ENCODE peak calls at places on chromosomes 11 and 22, in four cellular contexts. M is activated naive CD4-positive, alpha-beta T cell treated with anti-CD3 and anti-CD28 coated beads, Interleukin-2, amount 10 ng/mL, durations not matched to agents 7 days and 5 days; Q is activated naive CD8-positive, alpha-beta T cell treated with anti-CD3 and anti-CD28 coated beads, Interleukin-2, amount 50 U/mL, for 24 hours; Z is GM12865. L is an unnamed sample.

GRCh38 chr11:94786264-94787126 is 18.3 kb downstream of the AMOTL1 start:
- DNase-seq in Z (peak; percentile 41), Q (no peak), M (no peak), L (no peak)

GRCh38 chr11:131691558-131692041 is 321.2 kb downstream of the NTM start:
- DNase-seq in Q (peak; percentile 40), Z (peak; percentile 54), M (peak; percentile 39), L (no peak)

GRCh38 chr11:134372961-134373360 is 39.1 kb downstream of the B3GAT1 start:
- DNase-seq in Z (no peak), Q (no peak), M (no peak), L (peak; percentile 24)

GRCh38 chr11:117560786-117561530 is 233.3 kb downstream of the CEP164 start:
- DNase-seq in Q (no peak), Z (no peak), M (no peak), L (no peak)

GRCh38 chr11:67287355-67288197 is 1.5 kb upstream of the ANKRD13D start:
- DNase-seq in M (peak; percentile 70), Q (no peak), Z (no peak), L (no peak)

GRCh38 chr11:59669611-59670009 is 773 bp upstream of the PATL1 start:
- DNase-seq in M (no peak), Q (peak; percentile 35), Z (no peak), L (peak; percentile 55)

GRCh38 chr11:30143098-30143705 is 87.6 kb upstream of the FSHB start:
- DNase-seq in Q (no peak), M (no peak), Z (peak; percentile 43), L (no peak)

GRCh38 chr11:16669799-16670415 is 68.5 kb upstream of the C11orf58 start:
- DNase-seq in M (no peak), Z (no peak), Q (no peak), L (no peak)

GRCh38 chr22:28783786-28784671 is 11.5 kb downstream of the CCDC117 start:
- DNase-seq in Q (no peak), Z (no peak), M (no peak), L (no peak)

GRCh38 chr11:119885067-119885466 is 156.1 kb upstream of the NECTIN1 start:
- DNase-seq in Q (no peak), Z (no peak), M (no peak), L (no peak)

GRCh38 chr11:134711563-134711962 is 299.5 kb upstream of the B3GAT1 start:
- DNase-seq in Z (no peak), Q (no peak), M (no peak), L (no peak)

GRCh38 chr11:106399075-106399500 is 321.6 kb downstream of the AASDHPPT start:
- DNase-seq in Z (no peak), Q (no peak), M (no peak), L (no peak)

GRCh38 chr22:44936201-44936600 is 73.6 kb downstream of the PHF21B start:
- DNase-seq in Q (no peak), M (no peak), Z (no peak), L (no peak)

GRCh38 chr22:23269441-23270211 is 89.3 kb downstream of the BCR start:
- DNase-seq in Q (no peak), Z (peak; percentile 50), M (no peak), L (no peak)

GRCh38 chr11:61164610-61165424 is 3.6 kb upstream of the VPS37C start:
- DNase-seq in M (no peak), Z (no peak), Q (no peak), L (peak; percentile 15)

GRCh38 chr11:73040046-73040445 is 102.1 kb downstream of the FCHSD2 start:
- DNase-seq in Z (no peak), Q (no peak), M (no peak), L (no peak)

GRCh38 chr11:95095858-95096587 is 6.4 kb downstream of the ENDOD1 start:
- DNase-seq in M (no peak), Q (no peak), Z (peak; percentile 80), L (no peak)

GRCh38 chr11:68212421-68213134 is 518 bp downstream of the KMT5B start:
- DNase-seq in Q (peak; percentile 68), Z (peak; percentile 88), M (peak; percentile 74), L (peak; percentile 69)

GRCh38 chr22:34709641-34710040 is 356.3 kb upstream of the ISX start:
- DNase-seq in Z (no peak), Q (no peak), M (no peak), L (no peak)

GRCh38 chr22:36925388-36926290 is 12.2 kb downstream of the CSF2RB start:
- DNase-seq in M (no peak), Z (no peak), Q (no peak), L (no peak)

GRCh38 chr11:75471134-75471943 is 38.3 kb upstream of the KLHL35 start:
- DNase-seq in M (no peak), Q (no peak), Z (no peak), L (no peak)

GRCh38 chr11:26974068-26974790 is 19.7 kb upstream of the FIBIN start:
- DNase-seq in Q (no peak), Z (no peak), M (no peak), L (no peak)

GRCh38 chr11:1756024-1756561 is 5.7 kb upstream of the IFITM10 start:
- DNase-seq in Q (no peak), Z (no peak), M (no peak), L (no peak)

GRCh38 chr11:117228091-117228490 is 3.8 kb downstream of the PCSK7 start:
- DNase-seq in M (no peak), Q (no peak), Z (no peak), L (no peak)

GRCh38 chr22:17121235-17122195 is at the start of gene TMEM121B:
- DNase-seq in Q (peak; percentile 34), M (peak; percentile 55), Z (no peak), L (no peak)

GRCh38 chr11:120432056-120433018 is 79.2 kb upstream of the GRIK4 start:
- DNase-seq in Q (peak; percentile 20), Z (peak; percentile 40), M (no peak), L (no peak)

L was measured in Peyer's patch.